ENCODE peak calls at places on chromosomes 7 and 10, in four cellular contexts. H is HS-5, Z is NCI-H1105 treated with DMSO at 0.1 percent for 48 hours, J is neural crest cell. G is an unnamed sample.

GRCh38 chr7:116647861-116648260 is 24.1 kb upstream of the MET start:
- DNase-seq in Z (no peak), H (no peak), J (no peak), G (no peak)

GRCh38 chr10:25492680-25493079 is 317.9 kb downstream of the GPR158 start:
- DNase-seq in Z (no peak), J (no peak), H (no peak), G (no peak)

GRCh38 chr10:7606977-7607404 is 59.8 kb downstream of the ITIH5 start:
- DNase-seq in Z (no peak), J (no peak), H (no peak), G (no peak)

GRCh38 chr7:92914645-92915044 is 78.3 kb upstream of the CDK6 start:
- DNase-seq in J (no peak), Z (no peak), H (no peak), G (no peak)

GRCh38 chr7:87140271-87140748 is 11.9 kb upstream of the DMTF1 start:
- DNase-seq in Z (no peak), J (no peak), H (no peak), G (no peak)

GRCh38 chr7:73850781-73851207 is 8.5 kb upstream of the METTL27 start:
- DNase-seq in J (no peak), H (peak; percentile 99), Z (no peak), G (no peak)

GRCh38 chr7:4766666-4767530 is 8.5 kb upstream of the AP5Z1 start:
- DNase-seq in Z (no peak), J (no peak), H (no peak), G (no peak)

GRCh38 chr7:128362670-128363069 is 1.2 kb upstream of the PRRT4 start:
- DNase-seq in Z (no peak), J (no peak), H (no peak), G (no peak)

GRCh38 chr7:158251061-158251965 is 336.3 kb downstream of the PTPRN2 start:
- DNase-seq in J (no peak), Z (no peak), H (no peak), G (no peak)

GRCh38 chr10:93762979-93763391 is 5.2 kb downstream of the LGI1 start:
- DNase-seq in J (no peak), H (no peak), Z (no peak), G (no peak)

GRCh38 chr10:78231930-78232329 is 198.3 kb downstream of the RPS24 start:
- DNase-seq in J (no peak), Z (no peak), H (no peak), G (no peak)

GRCh38 chr7:6530626-6531491 is 20.4 kb downstream of the GRID2IP start:
- DNase-seq in Z (peak; percentile 17), J (no peak), H (no peak), G (no peak)

GRCh38 chr10:62046522-62047239 is 145.2 kb downstream of the ARID5B start:
- DNase-seq in Z (no peak), H (no peak), J (no peak), G (no peak)

GRCh38 chr10:84588971-84589370 is 260.6 kb downstream of the CCSER2 start:
- DNase-seq in H (no peak), J (no peak), Z (no peak), G (no peak)

GRCh38 chr7:132394283-132395003 is 181.8 kb downstream of the PLXNA4 start:
- DNase-seq in J (no peak), Z (no peak), H (no peak), G (no peak)

GRCh38 chr7:103985565-103986126 is 3.8 kb downstream of the RELN start:
- DNase-seq in Z (no peak), J (no peak), H (no peak), G (no peak)

GRCh38 chr10:94496010-94496409 is 49.6 kb upstream of the HELLS start:
- DNase-seq in Z (no peak), H (peak; percentile 4), J (no peak), G (no peak)

GRCh38 chr7:85103352-85103751 is 83.5 kb downstream of the SEMA3D start:
- DNase-seq in Z (no peak), J (no peak), H (no peak), G (no peak)

GRCh38 chr7:78057571-78057970 is 259.0 kb downstream of the PHTF2 start:
- DNase-seq in H (no peak), J (no peak), Z (no peak), G (no peak)

GRCh38 chr10:128078136-128078969 is 47.9 kb downstream of the MKI67 start:
- DNase-seq in H (no peak), J (peak; percentile 65), Z (no peak), G (no peak)

GRCh38 chr7:18855796-18856195 is 261.6 kb downstream of the TWIST1 start:
- DNase-seq in J (no peak), Z (no peak), H (no peak), G (no peak)

GRCh38 chr7:33422825-33423645 is 293.7 kb downstream of the BBS9 start:
- DNase-seq in Z (no peak), H (no peak), J (no peak), G (no peak)

GRCh38 chr10:71396084-71396713 is 521 bp upstream of the CDH23 start:
- DNase-seq in J (peak; percentile 35), Z (peak; percentile 70), H (no peak), G (no peak)

G was measured in iPS DF 6.9.